ENCODE peak calls at places on chromosomes 2 and 18, in four cellular contexts. Z is GM12878, N is K562, I is HepG2. H is an unnamed sample.
A peak's percentile ranks its signal among the peaks of the same experiment; 100 is the strongest.

GRCh38 chr2:20430461-20431302 is 16.2 kb upstream of the RHOB start:
- DNase-seq in I (no peak), N (peak; percentile 63), Z (no peak), H (no peak)

GRCh38 chr2:170996316-170996715 is 67.3 kb downstream of the GORASP2 start:
- DNase-seq in I (no peak), N (no peak), Z (no peak), H (no peak)

GRCh38 chr2:121038431-121038830 is 246.6 kb downstream of the TFCP2L1 start:
- DNase-seq in N (no peak), I (no peak), Z (no peak), H (no peak)

GRCh38 chr18:42821492-42821891 is 294.0 kb downstream of the RIT2 start:
- DNase-seq in N (no peak), I (no peak), Z (no peak), H (no peak)

GRCh38 chr2:72090271-72090720 is 57.4 kb downstream of the CYP26B1 start:
- DNase-seq in I (no peak), N (peak; percentile 23), Z (no peak), H (no peak)

GRCh38 chr2:48107326-48107925 is 201.1 kb upstream of the FBXO11 start:
- DNase-seq in Z (no peak), N (peak; percentile 28), I (peak; percentile 39), H (no peak)

GRCh38 chr2:177026956-177027355 is 185.6 kb upstream of the HNRNPA3 start:
- DNase-seq in N (no peak), I (no peak), Z (no peak), H (no peak)

GRCh38 chr2:127105656-127106456 is 1.1 kb downstream of the BIN1 start:
- DNase-seq in Z (no peak), N (no peak), I (no peak), H (peak; percentile 43)

GRCh38 chr2:175929850-175930249 is 72.2 kb downstream of the LNPK start:
- DNase-seq in I (no peak), N (no peak), Z (no peak), H (no peak)

GRCh38 chr2:12728221-12728777 is 11.6 kb downstream of the TRIB2 start:
- DNase-seq in I (no peak), N (no peak), Z (peak; percentile 93), H (no peak)

GRCh38 chr2:10912076-10912731 is 470 bp downstream of the KCNF1 start:
- DNase-seq in Z (no peak), I (no peak), N (no peak), H (no peak)

GRCh38 chr2:26456701-26457224 is 21.2 kb downstream of the OTOF start:
- DNase-seq in Z (no peak), I (peak; percentile 82), N (no peak), H (no peak)

GRCh38 chr2:26887142-26887541 is 39.2 kb downstream of the DPYSL5 start:
- DNase-seq in N (no peak), I (no peak), Z (no peak), H (no peak)

GRCh38 chr2:53575606-53576360 is 191.8 kb upstream of the CHAC2 start:
- DNase-seq in I (no peak), Z (no peak), N (no peak), H (no peak)

GRCh38 chr2:196316050-196316430 is 144.7 kb upstream of the STK17B start:
- DNase-seq in N (no peak), Z (no peak), I (no peak), H (no peak)

GRCh38 chr2:27353762-27354596 is 2.6 kb downstream of the GTF3C2 start:
- DNase-seq in N (peak; percentile 83), I (peak; percentile 88), Z (no peak), H (no peak)

GRCh38 chr2:162989507-162989906 is 150.9 kb upstream of the KCNH7 start:
- DNase-seq in Z (no peak), I (no peak), N (no peak), H (peak; percentile 9)

GRCh38 chr2:41785623-41786022 is 262.2 kb upstream of the PKDCC start:
- DNase-seq in Z (no peak), I (no peak), N (no peak), H (no peak)

GRCh38 chr2:133477614-133477990 is 90.7 kb downstream of the NCKAP5 start:
- DNase-seq in I (no peak), N (no peak), Z (no peak), H (no peak)

GRCh38 chr2:133483201-133483600 is 85.1 kb downstream of the NCKAP5 start:
- DNase-seq in I (no peak), N (no peak), Z (no peak), H (no peak)

GRCh38 chr2:133484106-133484505 is 84.2 kb downstream of the NCKAP5 start:
- DNase-seq in Z (no peak), I (no peak), N (no peak), H (no peak)

GRCh38 chr2:133476931-133477613 is 91.2 kb downstream of the NCKAP5 start:
- DNase-seq in I (no peak), Z (no peak), N (no peak), H (no peak)

DNA sequence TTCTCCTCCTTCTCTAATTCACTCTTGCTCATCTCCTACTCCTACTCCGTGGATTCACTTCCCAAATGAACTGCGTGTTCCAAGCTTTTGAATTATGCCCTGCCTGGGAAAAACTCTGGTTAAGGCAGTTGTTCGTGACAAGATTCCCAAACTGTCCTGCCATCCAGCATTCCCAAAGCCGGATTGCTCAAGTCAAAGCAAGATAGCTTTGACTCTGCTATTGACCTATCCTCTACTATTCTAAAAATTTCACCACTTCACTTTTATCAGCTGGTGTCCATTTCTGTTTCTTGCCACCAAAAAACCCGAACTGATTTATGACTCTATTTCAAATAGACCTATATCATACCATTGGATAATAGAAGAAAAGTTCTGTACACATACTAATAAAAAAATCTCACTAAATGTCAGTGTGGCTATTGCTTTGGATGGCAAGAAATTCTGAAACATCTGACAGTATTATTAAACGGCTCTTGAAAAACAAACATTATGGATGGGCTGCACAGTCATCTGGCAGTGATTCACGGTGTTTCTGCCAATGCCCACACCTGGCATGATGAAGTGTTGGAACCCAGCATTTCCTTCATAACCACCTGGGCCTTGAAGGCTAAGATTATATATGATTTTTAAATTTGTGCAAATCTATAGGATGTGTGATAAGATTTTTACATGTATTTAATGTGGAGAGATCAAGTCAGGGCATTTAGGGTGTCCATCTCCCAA is 87.4 kb downstream of the NCKAP5 start:
- DNase-seq in I (no peak), Z (no peak), N (no peak), H (no peak)
- TF ChIP-seq SP1 in I (no peak), Z (no peak), N (no peak), H (no peak)

GRCh38 chr2:224360801-224361251 is 41.1 kb downstream of the FAM124B start:
- DNase-seq in I (no peak), Z (no peak), N (no peak), H (no peak)
- TF ChIP-seq FOXM1 in I (no peak), Z (no peak), N (no peak), H (no peak)

DNA sequence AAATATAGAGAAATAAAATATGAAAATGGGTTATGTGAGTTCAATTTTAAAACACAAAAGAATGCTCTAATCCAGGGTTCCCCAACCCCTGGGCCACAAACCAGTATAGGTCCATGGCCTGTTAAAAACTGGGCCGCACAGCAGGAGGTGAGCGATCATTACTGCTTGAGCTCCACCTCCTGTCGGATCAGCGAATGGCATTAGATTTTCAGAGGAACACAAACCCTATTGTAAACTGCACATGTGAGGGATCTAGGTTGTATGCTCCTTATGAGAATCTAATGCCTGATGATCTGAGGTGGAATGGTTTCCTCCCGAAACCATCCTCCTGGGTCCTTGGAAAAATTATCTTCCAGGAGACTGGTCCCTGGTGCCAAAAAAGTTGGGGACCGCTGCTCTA is 34.7 kb downstream of the TTR start:
- DNase-seq in I (peak; percentile 30), Z (no peak), N (peak; percentile 52), H (no peak)
- TF ChIP-seq TARDBP in I (no peak), Z (no peak), N (no peak), H (no peak)

DNA sequence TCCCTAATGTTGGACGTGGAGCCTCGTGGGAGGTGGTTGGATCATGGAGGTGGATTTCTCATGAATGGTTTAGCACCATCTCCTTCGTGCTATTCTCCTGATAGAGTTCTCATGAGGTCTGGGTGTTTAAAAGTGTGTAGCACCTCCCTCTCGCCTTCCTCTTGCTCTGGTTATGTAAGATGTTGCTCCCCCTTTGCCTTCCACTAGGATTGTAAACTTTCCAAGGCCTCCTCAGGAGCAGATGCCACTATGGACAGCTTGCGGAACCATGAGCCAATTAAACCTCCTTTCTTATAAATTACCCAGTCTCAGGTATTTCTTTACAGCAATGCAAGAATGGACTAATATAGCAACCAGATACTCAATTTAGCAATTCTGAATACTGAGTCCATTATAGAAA is 82.4 kb upstream of the PELI1 start:
- DNase-seq in Z (no peak), N (no peak), I (no peak), H (no peak)
- TF ChIP-seq SP1 in Z (no peak), N (no peak), I (no peak), H (no peak)

DNA sequence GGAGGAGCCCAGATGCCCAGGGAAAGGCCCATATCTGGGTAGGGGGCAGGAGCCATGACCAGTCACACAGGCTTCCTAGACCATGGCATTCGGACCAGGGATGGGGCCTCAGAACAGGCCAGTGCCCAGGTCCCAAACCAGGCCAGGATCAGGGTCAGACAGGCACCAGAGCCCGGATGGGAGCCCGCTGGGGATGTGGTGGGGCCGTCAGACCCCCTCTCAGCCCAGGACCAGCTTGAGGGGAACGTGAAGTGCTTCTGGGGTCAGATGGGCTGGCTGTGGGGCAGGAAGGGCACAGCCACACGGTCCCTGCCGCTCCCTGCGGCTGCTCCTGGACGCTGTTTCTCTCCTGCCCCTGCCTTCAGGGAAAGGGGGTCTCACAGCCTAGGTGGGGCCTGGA is 39.1 kb downstream of the SNED1 start:
- DNase-seq in I (no peak), N (no peak), Z (no peak), H (no peak)
- TF ChIP-seq FOXM1 in I (no peak), N (no peak), Z (no peak), H (no peak)